ENCODE peak calls at places on chromosomes 11 and 22, in nine cellular contexts. J is NCI-H187; W is GM10248; C is stimulated activated CD4-positive, alpha-beta T cell treated with anti-CD3 and anti-CD28 coated beads, Interleukin-15, amount 100 ng/mL, for 24 hours; O is mesothelial cell of epicardium; I is HCEC 1CT; U is iPS DF 6.9; B is EH; T is activated CD8-positive, alpha-beta memory T cell treated with anti-CD3 and anti-CD28 coated beads for 48 hours. D is an unnamed sample.
A peak's percentile ranks its signal among the peaks of the same experiment; 100 is the strongest.

GRCh38 chr11:73996161-73996747 is 12.6 kb downstream of the UCP3 start:
- DNase-seq in J (no peak), W (no peak), C (no peak), O (no peak), I (no peak), U (no peak), B (no peak), T (no peak), D (no peak)

GRCh38 chr11:46537121-46537520 is 56.7 kb downstream of the AMBRA1 start:
- DNase-seq in J (no peak), W (no peak), C (no peak), O (no peak), I (no peak), U (no peak), B (peak; percentile 14), T (no peak), D (peak; percentile 20)

GRCh38 chr11:59437770-59438169 is 1.5 kb downstream of the OR5A1 start:
- DNase-seq in J (no peak), W (no peak), C (no peak), O (no peak), I (no peak), U (no peak), B (no peak), T (no peak), D (no peak)

GRCh38 chr11:15969281-15969680 is 387.1 kb downstream of the SOX6 start:
- DNase-seq in J (no peak), W (peak; percentile 15), C (no peak), O (no peak), I (peak; percentile 78), U (no peak), B (peak; percentile 86), T (no peak), D (no peak)

GRCh38 chr11:64007629-64008282 is 21.5 kb downstream of the OTUB1 start:
- DNase-seq in J (no peak), W (no peak), C (no peak), O (no peak), I (no peak), U (no peak), B (peak; percentile 57), T (no peak), D (no peak)

GRCh38 chr11:61532136-61533038 is 23.8 kb downstream of the LRRC10B start:
- DNase-seq in J (peak; percentile 29), W (peak; percentile 85), C (peak; percentile 57), O (no peak), I (peak; percentile 20), U (peak; percentile 76), B (peak; percentile 28), T (no peak), D (peak; percentile 13)

GRCh38 chr22:50678218-50678650 is 5.6 kb downstream of the SHANK3 start:
- DNase-seq in J (no peak), W (no peak), C (no peak), O (no peak), I (no peak), U (no peak), B (no peak), T (no peak), D (no peak)

GRCh38 chr22:44211946-44212930 is 31.5 kb downstream of the PARVG start:
- DNase-seq in J (no peak), W (peak; percentile 8), C (no peak), O (no peak), I (no peak), U (no peak), B (peak; percentile 70), T (no peak), D (no peak)

GRCh38 chr11:108177570-108177969 is 44.9 kb downstream of the NPAT start:
- DNase-seq in J (no peak), W (no peak), C (no peak), O (no peak), I (no peak), U (no peak), B (no peak), T (no peak), D (no peak)

D was measured in NCI-H1930.